ENCODE peak calls at places on chromosomes 7 and 10, in ten cellular contexts. U, J, N, A, Z, M, Y, B, E and S are unnamed samples.

GRCh38 chr7:55477781-55478374 is 94.4 kb downstream of the VOPP1 start:
- DNase-seq in B (no peak), A (no peak), U (no peak), Z (no peak), J (peak), N (peak), Y (no peak), M (no peak), E (no peak), S (no peak)

GRCh38 chr10:126104767-126105166 is 208.4 kb downstream of the FANK1 start:
- DNase-seq in J (no peak), A (no peak), B (peak), Z (no peak), E (no peak), Y (peak), N (no peak), U (no peak), M (no peak), S (no peak)

GRCh38 chr7:30160329-30160728 is 25.5 kb downstream of the MTURN start:
- DNase-seq in Y (no peak), M (no peak), B (peak), J (no peak), E (no peak), N (no peak), Z (no peak), A (no peak), U (no peak), S (no peak)

GRCh38 chr7:116395125-116395791 is 104.3 kb upstream of the CAV2 start:
- DNase-seq in U (no peak), Z (no peak), E (no peak), M (no peak), Y (peak), J (peak), N (peak), B (no peak), A (no peak), S (no peak)

GRCh38 chr10:79490400-79491081 is 21.8 kb upstream of the EIF5AL1 start:
- DNase-seq in E (no peak), N (no peak), J (peak), Z (no peak), Y (no peak), M (no peak), B (no peak), A (no peak), U (no peak), S (no peak)

GRCh38 chr7:9488555-9488954 is 1055.1 kb downstream of the NXPH1 start:
- DNase-seq in U (no peak), A (no peak), M (no peak), N (peak), Z (no peak), Y (no peak), B (peak), J (peak), E (no peak), S (no peak)

GRCh38 chr7:105808703-105809590 is 67.5 kb downstream of the ATXN7L1 start:
- DNase-seq in B (peak), Z (no peak), A (peak), N (peak), U (no peak), E (peak), Y (peak), M (no peak), J (no peak), S (peak)

GRCh38 chr10:16893664-16894063 is 76.4 kb upstream of the RSU1 start:
- DNase-seq in U (no peak), Z (no peak), M (no peak), J (no peak), A (no peak), N (no peak), E (no peak), B (no peak), Y (no peak), S (no peak)

GRCh38 chr7:64869121-64869725 is 33.9 kb upstream of the ZNF273 start:
- DNase-seq in Y (no peak), Z (peak), N (no peak), M (no peak), U (no peak), J (no peak), B (no peak), A (no peak), E (peak), S (no peak)

GRCh38 chr10:86182150-86182549 is 184.4 kb downstream of the GRID1 start:
- DNase-seq in A (no peak), J (peak), Z (peak), E (no peak), U (peak), N (no peak), M (no peak), B (no peak), Y (peak), S (no peak)

GRCh38 chr7:32937344-32938174 is 19.7 kb upstream of the FKBP9 start:
- DNase-seq in N (no peak), U (no peak), E (peak), J (peak), Y (peak), M (peak), Z (peak), B (peak), A (no peak), S (no peak)

GRCh38 chr10:48939790-48940325 is at the start of gene LRRC18:
- DNase-seq in J (no peak), U (no peak), B (no peak), Z (no peak), N (no peak), E (no peak), A (no peak), Y (no peak), M (no peak), S (no peak)

GRCh38 chr10:116044722-116045374 is 228.2 kb downstream of the GFRA1 start:
- DNase-seq in J (peak), Y (peak), Z (no peak), B (no peak), E (no peak), N (no peak), A (no peak), U (no peak), M (no peak), S (no peak)

GRCh38 chr10:78715435-78715834 is 353.3 kb upstream of the ZMIZ1 start:
- DNase-seq in E (no peak), N (no peak), M (no peak), U (no peak), A (no peak), Y (no peak), B (no peak), J (no peak), Z (no peak), S (no peak)

GRCh38 chr10:103854687-103855423 is 521 bp downstream of the SH3PXD2A start:
- DNase-seq in J (peak), B (no peak), N (no peak), Z (no peak), E (no peak), M (no peak), U (peak), Y (no peak), A (peak), S (peak)

GRCh38 chr10:98055875-98056516 is 25.6 kb upstream of the CRTAC1 start:
- DNase-seq in Y (no peak), J (peak), A (peak), N (peak), M (no peak), E (no peak), U (no peak), Z (no peak), B (peak), S (no peak)

GRCh38 chr7:22671177-22671879 is 55.7 kb upstream of the IL6 start:
- DNase-seq in J (no peak), U (no peak), M (no peak), Z (no peak), E (no peak), Y (no peak), N (no peak), A (no peak), B (no peak), S (no peak)

GRCh38 chr7:135368416-135369186 is 135.0 kb downstream of the STRA8 start:
- DNase-seq in M (no peak), J (no peak), Z (no peak), N (no peak), U (no peak), B (no peak), A (no peak), E (no peak), Y (no peak), S (no peak)

GRCh38 chr7:108000875-108001758 is 1.8 kb downstream of the LAMB1 start:
- DNase-seq in U (no peak), E (peak), B (no peak), Y (no peak), M (no peak), A (no peak), N (no peak), Z (no peak), J (peak), S (no peak)

GRCh38 chr7:93828260-93828659 is 62.3 kb downstream of the TFPI2 start:
- DNase-seq in Z (no peak), Y (no peak), B (peak), J (no peak), U (no peak), E (no peak), A (no peak), M (no peak), N (no peak), S (no peak)

GRCh38 chr7:103387267-103387666 is 39.8 kb downstream of the PSMC2 start:
- DNase-seq in Y (no peak), N (no peak), B (no peak), J (no peak), Z (no peak), A (no peak), M (no peak), U (no peak), E (no peak), S (no peak)

GRCh38 chr7:32892521-32893224 is 1.1 kb upstream of the KBTBD2 start:
- DNase-seq in A (peak), U (peak), E (peak), Y (peak), J (peak), N (peak), B (peak), M (no peak), Z (peak), S (peak)

GRCh38 chr10:24465124-24465874 is 256.4 kb downstream of the KIAA1217 start:
- DNase-seq in N (peak), J (peak), M (peak), B (no peak), E (peak), Z (no peak), A (no peak), Y (no peak), U (no peak), S (no peak)

GRCh38 chr10:119360181-119360921 is 153.0 kb downstream of the GRK5 start:
- DNase-seq in N (no peak), M (no peak), B (peak), Y (no peak), Z (no peak), E (no peak), J (no peak), A (no peak), U (no peak), S (peak)

GRCh38 chr10:77837248-77837924 is 89.2 kb downstream of the DLG5 start:
- DNase-seq in M (peak), B (peak), N (peak), U (no peak), E (peak), Y (no peak), Z (no peak), A (peak), J (peak), S (peak)

GRCh38 chr10:86688398-86688921 is 20.1 kb downstream of the LDB3 start:
- DNase-seq in Z (peak), Y (peak), A (peak), B (peak), J (peak), N (peak), M (peak), E (peak), U (peak), S (peak)

GRCh38 chr10:49034925-49035324 is 80.4 kb downstream of the VSTM4 start:
- DNase-seq in U (no peak), B (no peak), J (no peak), Y (no peak), N (no peak), M (no peak), Z (no peak), E (no peak), A (no peak), S (no peak)

GRCh38 chr10:78292987-78293865 is 259.6 kb downstream of the RPS24 start:
- DNase-seq in N (no peak), E (no peak), M (peak), B (peak), Y (no peak), A (no peak), U (no peak), J (peak), Z (no peak), S (no peak)

GRCh38 chr10:110821508-110821907 is 50.2 kb upstream of the PDCD4 start:
- DNase-seq in U (no peak), A (no peak), M (no peak), N (no peak), Z (no peak), J (no peak), Y (peak), B (no peak), E (no peak), S (no peak)

GRCh38 chr7:17429579-17429978 is 131.1 kb downstream of the AHR start:
- DNase-seq in M (no peak), B (no peak), N (no peak), A (no peak), Y (no peak), U (no peak), Z (no peak), E (no peak), J (no peak), S (no peak)